ENCODE peak calls at places on chromosomes 1 and 21, in five cellular contexts. O is activated CD8-positive, alpha-beta memory T cell treated with anti-CD3 and anti-CD28 coated beads for 4 hours; C is astrocyte of the hippocampus; S is activated naive CD4-positive, alpha-beta T cell treated with Interleukin-2 at 50 U/mL for 16 hours; M is mammary epithelial cell. Q is an unnamed sample.

GRCh38 chr1:21594495-21594894 is 74.7 kb downstream of the RAP1GAP start:
- DNase-seq in S (no peak), O (no peak), C (peak), M (peak), Q (no peak)

GRCh38 chr1:198686069-198686728 is 47.4 kb downstream of the PTPRC start:
- DNase-seq in C (peak), O (no peak), S (no peak), M (peak), Q (peak)

GRCh38 chr1:27416387-27417111 is 24.1 kb downstream of the GPR3 start:
- DNase-seq in S (peak), M (peak), O (peak), C (peak), Q (peak)

GRCh38 chr1:42240964-42241755 is 76.6 kb upstream of the GUCA2A start:
- DNase-seq in C (peak), S (no peak), O (no peak), M (peak), Q (peak)

GRCh38 chr21:29196021-29196663 is 65.7 kb downstream of the MAP3K7CL start:
- DNase-seq in S (peak), C (peak), O (peak), M (peak), Q (peak)

GRCh38 chr1:226309398-226310122 is 596 bp upstream of the LIN9 start:
- DNase-seq in O (no peak), C (no peak), M (no peak), S (no peak), Q (no peak)

GRCh38 chr1:208172389-208173140 is 71.6 kb downstream of the PLXNA2 start:
- DNase-seq in M (no peak), S (no peak), C (peak), O (no peak), Q (no peak)

GRCh38 chr1:72777918-72778317 is 495.6 kb upstream of the NEGR1 start:
- DNase-seq in O (no peak), S (no peak), C (peak), M (no peak), Q (peak)

GRCh38 chr1:117416546-117417117 is 49.4 kb downstream of the MAN1A2 start:
- DNase-seq in O (no peak), S (no peak), C (no peak), M (no peak), Q (no peak)

GRCh38 chr1:109256971-109257681 is 7.8 kb downstream of the CELSR2 start:
- DNase-seq in M (peak), C (no peak), S (no peak), O (no peak), Q (no peak)

GRCh38 chr1:9822897-9823692 is 670 bp downstream of the CLSTN1 start:
- DNase-seq in O (no peak), C (peak), M (no peak), S (peak), Q (no peak)

GRCh38 chr1:43639990-43640794 is 9.8 kb upstream of the KDM4A start:
- DNase-seq in M (no peak), S (no peak), C (no peak), O (no peak), Q (no peak)

GRCh38 chr1:22976127-22976460 is 3.4 kb upstream of the LACTBL1 start:
- DNase-seq in S (no peak), C (no peak), M (no peak), O (no peak), Q (no peak)

GRCh38 chr1:153540394-153541361 is at the start of gene S100A5:
- DNase-seq in C (no peak), S (peak), O (peak), M (peak), Q (no peak)

GRCh38 chr1:31934706-31935629 is 3.2 kb downstream of the PTP4A2 start:
- DNase-seq in S (no peak), M (peak), O (no peak), C (peak), Q (peak)

GRCh38 chr1:3650248-3651010 is 526 bp upstream of the WRAP73 start:
- DNase-seq in O (no peak), M (no peak), S (no peak), C (no peak), Q (no peak)

GRCh38 chr1:81582467-81582986 is 218.2 kb upstream of the ADGRL2 start:
- DNase-seq in M (peak), O (no peak), S (no peak), C (peak), Q (no peak)

GRCh38 chr1:53981220-53981619 is 35.1 kb downstream of the LRRC42 start:
- DNase-seq in S (no peak), O (no peak), C (no peak), M (no peak), Q (no peak)

GRCh38 chr1:92933459-92933858 is 27.8 kb downstream of the DIPK1A start:
- DNase-seq in O (no peak), C (no peak), S (no peak), M (peak), Q (no peak)

GRCh38 chr21:15001113-15001512 is 63.7 kb downstream of the NRIP1 start:
- DNase-seq in O (no peak), S (no peak), M (no peak), C (no peak), Q (no peak)

GRCh38 chr1:31718519-31718918 is 14.7 kb upstream of the COL16A1 start:
- DNase-seq in C (no peak), M (no peak), S (no peak), O (no peak), Q (no peak)

GRCh38 chr1:102191723-102192122 is 195.0 kb upstream of the OLFM3 start:
- DNase-seq in C (peak), S (no peak), O (no peak), M (peak), Q (peak)

GRCh38 chr1:33712176-33712575 is 151.7 kb upstream of the HMGB4 start:
- DNase-seq in S (no peak), M (no peak), C (peak), O (no peak), Q (no peak)

GRCh38 chr1:220787069-220787614 is 429 bp downstream of the MTARC1 start:
- DNase-seq in M (peak), S (no peak), O (no peak), C (no peak), Q (no peak)

GRCh38 chr1:113216664-113217063 is 143.7 kb downstream of the LRIG2 start:
- DNase-seq in M (no peak), O (no peak), C (no peak), S (no peak), Q (no peak)

GRCh38 chr1:217078959-217079358 is 355.7 kb upstream of the ESRRG start:
- DNase-seq in M (no peak), C (no peak), O (no peak), S (no peak), Q (no peak)

GRCh38 chr1:165897326-165898303 is 70.2 kb downstream of the UCK2 start:
- DNase-seq in M (no peak), S (no peak), O (no peak), C (no peak), Q (no peak)

GRCh38 chr1:33609739-33610138 is 137.3 kb downstream of the ZSCAN20 start:
- DNase-seq in C (no peak), O (no peak), M (no peak), S (no peak), Q (no peak)

GRCh38 chr21:42182713-42183371 is 36.1 kb upstream of the ABCG1 start:
- DNase-seq in S (no peak), C (no peak), O (no peak), M (no peak), Q (no peak)

Q was measured in astrocyte of the spinal cord.